ENCODE peak calls at places on chromosomes 12 and 14, in four cellular contexts. W, L, K and E are unnamed samples.

GRCh38 chr14:75138492-75138891 is 11.6 kb upstream of the NEK9 start:
- DNase-seq in K (no peak), W (no peak), L (no peak), E (no peak)

GRCh38 chr12:79444089-79444488 is 246.7 kb downstream of the PAWR start:
- DNase-seq in W (no peak), L (peak), K (no peak), E (no peak)

GRCh38 chr12:104494816-104495158 is 38.0 kb downstream of the CHST11 start:
- DNase-seq in L (no peak), W (no peak), K (no peak), E (no peak)

GRCh38 chr12:109735051-109735521 is 21.5 kb downstream of the FAM222A start:
- DNase-seq in L (no peak), W (no peak), K (no peak), E (no peak)

GRCh38 chr14:103260629-103261124 is 73.4 kb upstream of the EIF5 start:
- DNase-seq in L (peak), K (no peak), W (peak), E (no peak)

GRCh38 chr12:50971946-50972345 is 19.6 kb downstream of the HIGD1C start:
- DNase-seq in L (no peak), W (no peak), K (no peak), E (no peak)

GRCh38 chr12:123271182-123271491 is 519 bp downstream of the CDK2AP1 start:
- DNase-seq in K (peak), W (peak), L (peak), E (no peak)

GRCh38 chr14:77474763-77475162 is 16.9 kb downstream of the AHSA1 start:
- DNase-seq in L (no peak), K (no peak), W (no peak), E (no peak)

GRCh38 chr12:3600039-3600720 is 109.2 kb downstream of the PRMT8 start:
- DNase-seq in W (no peak), L (no peak), K (no peak), E (no peak)

GRCh38 chr12:42716521-42716920 is 127.0 kb upstream of the PRICKLE1 start:
- DNase-seq in L (no peak), K (no peak), W (no peak), E (no peak)

GRCh38 chr12:60494249-60494648 is 898.4 kb downstream of the SLC16A7 start:
- DNase-seq in W (peak), L (peak), K (no peak), E (no peak)

GRCh38 chr14:83042858-83043257 is 1509.2 kb upstream of the SEL1L start:
- DNase-seq in W (no peak), L (no peak), K (no peak), E (no peak)

GRCh38 chr12:47377414-47378221 is 297.9 kb upstream of the AMIGO2 start:
- DNase-seq in K (no peak), L (peak), W (peak), E (no peak)

GRCh38 chr12:19575307-19576243 is 136.3 kb downstream of the AEBP2 start:
- DNase-seq in L (peak), W (peak), K (no peak), E (no peak)

GRCh38 chr12:113232787-113233585 is 11.7 kb downstream of the TPCN1 start:
- DNase-seq in K (peak), L (no peak), W (no peak), E (peak)

GRCh38 chr14:69048456-69048855 is 69.4 kb upstream of the ACTN1 start:
- DNase-seq in L (no peak), K (no peak), W (no peak), E (no peak)